ENCODE peak calls at places on chromosome 1, in six cellular contexts. One of them, this sample, is unnamed.

GRCh38 chr1:101440484-101440883 is 203.7 kb downstream of the S1PR1 start:
- DNase-seq in MM.1S: no peak
- DNase-seq in fibroblast of mammary gland: no peak
- DNase-seq in ovary: no peak
- DNase-seq in psoas muscle: no peak
- DNase-seq in HFF-Myc: no peak
- DNase-seq in this sample: no peak

GRCh38 chr1:7471836-7472235 is 299.3 kb upstream of the VAMP3 start:
- DNase-seq in ovary: no peak
- DNase-seq in psoas muscle: no peak
- DNase-seq in fibroblast of mammary gland: peak
- DNase-seq in MM.1S: no peak
- DNase-seq in HFF-Myc: no peak
- DNase-seq in this sample: no peak

GRCh38 chr1:221716713-221717490 is 25.0 kb downstream of the DUSP10 start:
- DNase-seq in MM.1S: no peak
- DNase-seq in HFF-Myc: no peak
- DNase-seq in ovary: no peak
- DNase-seq in fibroblast of mammary gland: no peak
- DNase-seq in psoas muscle: no peak
- DNase-seq in this sample: no peak

GRCh38 chr1:172391972-172392371 is 28.5 kb upstream of the C1orf105 start:
- DNase-seq in MM.1S: no peak
- DNase-seq in fibroblast of mammary gland: no peak
- DNase-seq in ovary: no peak
- DNase-seq in HFF-Myc: no peak
- DNase-seq in psoas muscle: no peak
- DNase-seq in this sample: no peak

GRCh38 chr1:234434706-234435105 is 44.3 kb downstream of the TARBP1 start:
- DNase-seq in ovary: no peak
- DNase-seq in HFF-Myc: no peak
- DNase-seq in MM.1S: no peak
- DNase-seq in psoas muscle: no peak
- DNase-seq in fibroblast of mammary gland: no peak
- DNase-seq in this sample: no peak

GRCh38 chr1:24318988-24319863 is at the start of gene GRHL3:
- DNase-seq in fibroblast of mammary gland: no peak
- DNase-seq in HFF-Myc: no peak
- DNase-seq in psoas muscle: no peak
- DNase-seq in ovary: no peak
- DNase-seq in MM.1S: peak
- DNase-seq in this sample: no peak

GRCh38 chr1:231387770-231388669 is 34.1 kb downstream of the EGLN1 start:
- DNase-seq in ovary: no peak
- DNase-seq in fibroblast of mammary gland: peak
- DNase-seq in HFF-Myc: peak
- DNase-seq in psoas muscle: no peak
- DNase-seq in MM.1S: no peak
- DNase-seq in this sample: no peak

GRCh38 chr1:160753629-160754028 is 14.6 kb downstream of the SLAMF7 start:
- DNase-seq in HFF-Myc: no peak
- DNase-seq in fibroblast of mammary gland: no peak
- DNase-seq in psoas muscle: no peak
- DNase-seq in MM.1S: no peak
- DNase-seq in ovary: no peak
- DNase-seq in this sample: no peak

DNA sequence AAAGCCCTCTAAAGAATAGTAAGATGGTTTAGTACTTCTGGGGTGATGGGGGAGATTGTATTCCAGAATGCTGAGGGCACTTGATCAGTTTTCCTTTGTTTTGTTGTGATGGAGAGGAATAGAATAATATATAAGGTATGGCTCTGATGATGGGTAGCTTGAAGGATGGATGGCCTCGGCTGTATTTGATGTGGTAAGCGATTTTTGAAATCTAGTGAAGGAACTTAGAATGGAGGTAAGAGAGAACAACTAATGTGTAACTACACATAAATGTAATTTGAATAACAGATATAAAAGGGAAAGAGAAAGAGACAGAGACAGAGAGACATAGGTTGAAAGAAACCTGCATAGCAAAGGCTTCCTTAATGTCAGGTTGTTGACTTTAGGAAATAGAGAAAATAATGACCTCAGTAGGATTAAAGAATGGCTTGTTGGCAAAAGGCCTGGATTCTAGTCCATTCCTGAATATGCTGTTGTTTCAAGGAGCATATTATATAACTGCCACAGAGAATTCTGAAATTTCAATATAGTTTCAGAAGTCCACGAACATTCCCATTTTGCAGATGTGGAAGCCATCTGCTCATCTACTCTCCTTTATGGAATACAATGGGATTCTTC is 58.7 kb downstream of the NIBAN1 start:
- DNase-seq in fibroblast of mammary gland: no peak
- DNase-seq in psoas muscle: no peak
- DNase-seq in ovary: no peak
- DNase-seq in MM.1S: no peak
- DNase-seq in HFF-Myc: no peak
- DNase-seq in this sample: no peak
- H3K4me3 ChIP-seq in fibroblast of mammary gland: no peak
- H3K4me3 ChIP-seq in psoas muscle: no peak
- H3K4me3 ChIP-seq in ovary: no peak
- H3K4me3 ChIP-seq in MM.1S: no peak
- H3K4me3 ChIP-seq in HFF-Myc: no peak
- H3K4me3 ChIP-seq in this sample: no peak

DNA sequence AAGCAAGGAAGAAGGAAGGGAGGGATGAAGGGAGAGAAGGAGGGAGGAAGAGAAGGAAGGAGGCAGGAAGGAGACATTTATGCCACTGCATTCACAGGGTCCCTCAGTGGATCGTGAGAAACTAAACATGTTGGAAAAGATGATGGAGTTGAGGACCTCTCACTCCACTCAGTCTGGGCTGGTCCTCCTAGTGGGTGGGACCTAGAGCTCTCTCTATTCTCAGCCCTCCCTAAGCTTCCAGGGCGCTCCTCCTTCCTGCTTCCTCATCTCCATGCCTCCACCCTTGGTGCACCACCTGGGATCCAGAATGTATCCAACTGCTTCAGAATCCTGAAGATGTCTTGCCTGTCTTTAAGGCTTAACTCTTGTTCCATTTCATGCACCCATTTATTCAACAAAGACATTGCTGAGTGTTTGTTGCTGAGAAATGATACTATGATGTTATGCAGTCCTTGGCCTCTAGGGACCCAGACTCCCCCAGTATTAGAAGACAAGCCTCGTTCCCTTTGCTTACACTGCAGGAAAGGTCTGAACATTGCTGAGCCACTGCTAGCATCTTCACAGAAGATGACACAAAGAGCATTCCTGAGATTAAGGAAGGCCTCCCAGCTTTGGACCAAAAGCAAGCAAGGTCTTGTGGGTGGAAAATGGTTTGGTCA is 88.5 kb downstream of the BEND5 start:
- DNase-seq in psoas muscle: no peak
- DNase-seq in HFF-Myc: no peak
- DNase-seq in MM.1S: peak
- DNase-seq in ovary: no peak
- DNase-seq in fibroblast of mammary gland: peak
- DNase-seq in this sample: no peak
- TF ChIP-seq CTCF in psoas muscle: no peak
- TF ChIP-seq CTCF in HFF-Myc: peak
- TF ChIP-seq CTCF in MM.1S: peak
- TF ChIP-seq CTCF in ovary: no peak
- TF ChIP-seq CTCF in fibroblast of mammary gland: peak
- TF ChIP-seq CTCF in this sample: peak

DNA sequence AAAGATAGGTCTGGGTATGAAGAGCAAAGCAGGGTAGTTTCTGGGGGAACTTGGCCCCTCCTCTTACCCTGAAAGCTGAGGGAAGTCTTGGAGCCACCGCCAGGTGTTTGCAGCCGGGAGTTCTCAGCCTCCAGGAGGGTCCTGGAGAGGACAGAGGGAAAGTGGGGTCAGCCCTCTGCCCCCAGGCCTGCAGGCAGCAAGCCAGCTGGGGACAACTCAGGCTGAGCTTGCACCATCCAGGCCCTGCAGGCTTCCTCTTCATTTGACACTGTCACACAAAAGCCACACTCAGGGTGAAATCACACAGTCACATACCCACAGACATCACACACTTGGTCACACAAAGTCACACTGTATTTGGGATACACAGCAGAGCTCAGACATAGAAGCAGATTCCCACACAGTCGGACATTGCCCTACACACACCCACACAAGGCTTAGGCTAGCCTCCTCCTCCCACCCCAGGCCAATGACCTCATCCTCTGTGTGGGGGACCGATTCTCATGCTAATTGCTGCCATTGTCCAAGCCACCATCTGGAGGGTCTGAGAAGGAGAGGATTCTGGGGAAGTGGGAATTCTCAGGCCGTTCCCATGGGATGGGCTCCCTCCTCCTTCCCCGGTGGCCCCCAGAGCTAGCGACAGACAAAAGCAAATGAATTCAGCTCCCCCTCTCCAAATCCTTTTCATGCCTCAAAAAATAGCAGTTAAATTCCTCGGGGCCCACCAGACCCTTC is 3.7 kb downstream of the NES start:
- DNase-seq in fibroblast of mammary gland: peak
- DNase-seq in MM.1S: no peak
- DNase-seq in ovary: no peak
- DNase-seq in psoas muscle: no peak
- DNase-seq in HFF-Myc: no peak
- DNase-seq in this sample: no peak
- H3K4me3 ChIP-seq in fibroblast of mammary gland: no peak
- H3K4me3 ChIP-seq in MM.1S: no peak
- H3K4me3 ChIP-seq in ovary: no peak
- H3K4me3 ChIP-seq in psoas muscle: peak
- H3K4me3 ChIP-seq in HFF-Myc: peak
- H3K4me3 ChIP-seq in this sample: no peak

GRCh38 chr1:240831922-240832321 is 220.0 kb upstream of the GREM2 start:
- DNase-seq in fibroblast of mammary gland: no peak
- DNase-seq in MM.1S: no peak
- DNase-seq in HFF-Myc: no peak
- DNase-seq in ovary: no peak
- DNase-seq in psoas muscle: no peak
- DNase-seq in this sample: no peak
- TF ChIP-seq CTCF in fibroblast of mammary gland: peak
- TF ChIP-seq CTCF in MM.1S: peak
- TF ChIP-seq CTCF in HFF-Myc: no peak
- TF ChIP-seq CTCF in ovary: no peak
- TF ChIP-seq CTCF in psoas muscle: no peak
- TF ChIP-seq CTCF in this sample: peak

This sample was measured in AG09309.